ENCODE peak calls at places on chromosomes 1 and 21, in nine cellular contexts. G is GM12865, H is prostate gland, L is heart left ventricle, O is IMR-90, I is HCT116, V is brain microvascular endothelial cell, R is GM06990, M is fibroblast of lung. F is an unnamed sample.

GRCh38 chr1:65264197-65264929 is 45.0 kb upstream of the DNAJC6 start:
- DNase-seq in G (no peak), H (no peak), L (no peak), O (peak), I (no peak), V (peak), R (no peak), M (peak), F (peak)

GRCh38 chr21:14361958-14362357 is 21.0 kb downstream of the HSPA13 start:
- DNase-seq in G (no peak), H (peak), L (no peak), O (no peak), I (no peak), V (peak), R (no peak), M (peak), F (peak)

GRCh38 chr1:1171551-1172340 is 1.9 kb upstream of the TTLL10 start:
- DNase-seq in G (peak), H (no peak), L (peak), O (no peak), I (no peak), V (no peak), R (peak), M (no peak), F (no peak)

GRCh38 chr1:181676269-181676668 is 193.0 kb downstream of the CACNA1E start:
- DNase-seq in G (peak), H (no peak), L (no peak), O (peak), I (peak), V (peak), R (no peak), M (peak), F (peak)

GRCh38 chr1:182629674-182630073 is 25.5 kb upstream of the RGS16 start:
- DNase-seq in G (peak), H (no peak), L (no peak), O (no peak), I (no peak), V (no peak), R (no peak), M (no peak), F (no peak)

GRCh38 chr1:41806472-41807155 is 112.1 kb downstream of the HIVEP3 start:
- DNase-seq in G (peak), H (no peak), L (no peak), O (no peak), I (no peak), V (no peak), R (peak), M (no peak), F (no peak)

GRCh38 chr21:14684071-14684470 is 138.0 kb upstream of the SAMSN1 start:
- DNase-seq in G (peak), H (no peak), L (no peak), O (no peak), I (no peak), V (no peak), R (peak), M (no peak), F (no peak)

GRCh38 chr1:163056832-163057231 is 12.3 kb upstream of the RGS4 start:
- DNase-seq in G (no peak), H (no peak), L (no peak), O (peak), I (no peak), V (no peak), R (no peak), M (peak), F (peak)

GRCh38 chr1:19577001-19577400 is 67.1 kb upstream of the NBL1 start:
- DNase-seq in G (no peak), H (no peak), L (no peak), O (peak), I (no peak), V (no peak), R (no peak), M (peak), F (peak)

GRCh38 chr1:158509471-158510161 is 37.6 kb downstream of the OR10R2 start:
- DNase-seq in G (no peak), H (no peak), L (no peak), O (no peak), I (no peak), V (no peak), R (no peak), M (no peak), F (peak)

GRCh38 chr1:7943295-7943694 is 2.7 kb upstream of the TNFRSF9 start:
- DNase-seq in G (no peak), H (no peak), L (no peak), O (no peak), I (no peak), V (no peak), R (no peak), M (no peak), F (no peak)

GRCh38 chr1:23188434-23188884 is 19.8 kb upstream of the LUZP1 start:
- DNase-seq in G (no peak), H (no peak), L (no peak), O (no peak), I (no peak), V (no peak), R (no peak), M (no peak), F (no peak)

GRCh38 chr1:71721532-71721931 is 560.8 kb downstream of the NEGR1 start:
- DNase-seq in G (no peak), H (no peak), L (no peak), O (no peak), I (no peak), V (no peak), R (no peak), M (no peak), F (no peak)
- TF ChIP-seq CTCF in G (no peak), H (no peak), L (no peak), O (no peak), I (no peak), V (no peak), R (no peak), M (no peak), F (no peak)

GRCh38 chr1:24414884-24415333 is 693 bp upstream of the NIPAL3 start:
- DNase-seq in G (no peak), H (no peak), L (no peak), O (no peak), I (no peak), V (no peak), R (no peak), M (no peak), F (no peak)
- H3K4me3 ChIP-seq in G (no peak), H (peak), L (peak), O (no peak), I (peak), V (peak), R (no peak), M (no peak), F (peak)

DNA sequence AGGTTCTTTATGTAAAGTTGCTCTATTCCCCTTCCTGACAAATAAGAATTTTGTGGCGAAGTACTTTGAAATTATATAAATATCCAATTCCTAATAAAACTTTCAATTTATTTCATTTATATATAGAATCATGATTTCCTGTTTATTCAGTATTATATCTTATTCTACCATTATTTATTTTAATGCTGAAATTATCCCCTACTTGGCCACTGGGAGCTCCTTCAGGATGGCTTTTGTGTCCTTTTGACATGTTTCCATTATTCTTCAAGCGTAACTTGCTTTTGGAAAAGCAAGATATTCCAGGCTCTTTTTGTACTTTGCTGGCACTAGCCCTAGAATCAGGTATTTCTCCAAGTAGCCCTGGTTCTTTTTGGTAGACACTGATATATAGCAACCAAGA is 67.2 kb upstream of the CACYBP start:
- DNase-seq in G (no peak), H (no peak), L (no peak), O (no peak), I (no peak), V (no peak), R (no peak), M (no peak), F (no peak)
- TF ChIP-seq CTCF in G (no peak), H (no peak), L (no peak), O (no peak), I (no peak), V (peak), R (no peak), M (no peak), F (no peak)

DNA sequence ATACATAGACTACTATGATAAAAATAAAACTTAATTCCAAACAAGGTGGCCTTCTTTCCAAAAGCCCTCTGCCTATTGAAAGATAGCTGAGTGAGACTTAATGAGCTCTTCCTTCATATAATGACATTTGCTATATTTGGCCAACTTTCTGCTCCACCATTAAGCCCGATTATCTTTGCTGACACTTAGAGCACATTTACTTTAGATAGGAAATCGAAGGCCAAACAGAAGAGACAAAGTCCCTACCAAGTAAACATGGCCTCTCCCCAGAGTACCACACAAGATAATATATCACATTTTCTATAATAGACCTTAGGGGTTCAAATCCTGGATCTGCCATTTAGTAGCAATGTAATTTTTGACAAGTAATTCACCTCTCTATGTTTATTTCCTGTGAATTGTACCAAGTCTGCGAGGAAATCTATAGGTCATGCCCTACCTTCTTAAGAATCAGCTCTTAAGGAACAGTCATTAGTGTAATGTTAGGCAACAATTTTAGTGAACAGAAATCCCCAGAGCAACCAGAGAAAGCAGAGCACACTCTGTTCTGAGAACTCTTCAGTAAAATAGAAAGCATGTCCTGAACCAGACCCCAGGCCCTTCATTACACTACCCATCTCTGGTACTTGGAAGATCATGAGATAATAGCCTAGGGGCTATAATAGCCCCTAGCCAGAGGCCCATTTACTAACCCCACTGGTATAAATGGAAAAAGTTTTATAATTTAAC is 17.3 kb upstream of the COA6 start:
- DNase-seq in G (no peak), H (no peak), L (no peak), O (no peak), I (no peak), V (no peak), R (no peak), M (no peak), F (no peak)
- H3K4me3 ChIP-seq in G (no peak), H (no peak), L (no peak), O (no peak), I (peak), V (no peak), R (no peak), M (no peak), F (no peak)

DNA sequence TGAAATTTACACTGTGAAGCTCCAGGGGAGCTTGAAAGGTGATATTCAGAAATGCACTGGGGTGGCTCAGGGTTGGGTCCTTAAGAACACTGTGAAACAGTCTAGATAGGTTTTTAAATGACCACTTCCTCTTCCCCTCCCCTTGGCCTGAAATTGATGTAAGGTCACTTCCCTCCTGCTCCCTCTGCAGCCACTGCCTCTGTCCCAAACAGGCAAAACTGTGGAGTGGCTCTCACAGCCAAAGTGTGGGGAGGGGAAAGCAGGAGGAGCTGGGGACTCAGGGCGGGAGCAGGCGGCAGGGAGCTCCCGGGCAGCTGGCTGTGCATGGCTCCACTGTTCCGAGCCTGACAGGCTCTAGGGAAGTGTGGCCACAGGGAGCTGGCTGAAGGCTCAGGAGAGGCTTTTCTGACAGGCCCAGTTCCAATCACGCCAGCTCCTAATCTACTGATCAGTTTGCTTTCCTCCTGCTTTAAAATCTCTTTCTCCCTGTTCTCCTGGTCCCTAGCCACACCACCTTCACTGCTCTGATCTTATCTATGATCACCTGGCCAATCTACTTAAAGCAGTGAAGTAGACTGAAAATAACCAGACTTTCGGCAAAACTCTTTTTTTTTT is 5.1 kb upstream of the CSRP1 start:
- DNase-seq in G (peak), H (peak), L (peak), O (no peak), I (no peak), V (no peak), R (peak), M (no peak), F (peak)
- TF ChIP-seq CTCF in G (no peak), H (no peak), L (no peak), O (no peak), I (no peak), V (no peak), R (no peak), M (no peak), F (no peak)

GRCh38 chr21:17781524-17781923 is 37.6 kb downstream of the C21orf91 start:
- DNase-seq in G (no peak), H (no peak), L (no peak), O (no peak), I (no peak), V (no peak), R (no peak), M (no peak), F (no peak)
- H3K4me3 ChIP-seq in G (no peak), H (no peak), L (no peak), O (no peak), I (no peak), V (no peak), R (no peak), M (no peak), F (no peak)

GRCh38 chr21:34801519-34802132 is 132.8 kb downstream of the CLIC6 start:
- DNase-seq in G (peak), H (no peak), L (no peak), O (no peak), I (no peak), V (no peak), R (no peak), M (peak), F (no peak)
- TF ChIP-seq CTCF in G (peak), H (no peak), L (no peak), O (peak), I (peak), V (peak), R (peak), M (peak), F (peak)

GRCh38 chr1:219928791-219929118 is 398 bp upstream of the SLC30A10 start:
- DNase-seq in G (no peak), H (no peak), L (no peak), O (no peak), I (no peak), V (no peak), R (no peak), M (no peak), F (no peak)
- H3K4me3 ChIP-seq in G (no peak), H (no peak), L (peak), O (no peak), I (no peak), V (peak), R (no peak), M (no peak), F (peak)

GRCh38 chr1:171852273-171852672 is 11.0 kb downstream of the DNM3 start:
- DNase-seq in G (no peak), H (no peak), L (no peak), O (peak), I (no peak), V (peak), R (no peak), M (peak), F (no peak)

GRCh38 chr1:171849245-171849898 is 8.1 kb downstream of the DNM3 start:
- DNase-seq in G (no peak), H (no peak), L (no peak), O (no peak), I (no peak), V (no peak), R (no peak), M (no peak), F (no peak)

GRCh38 chr1:171845998-171846397 is 4.7 kb downstream of the DNM3 start:
- DNase-seq in G (no peak), H (no peak), L (no peak), O (no peak), I (no peak), V (no peak), R (no peak), M (no peak), F (no peak)

GRCh38 chr1:171850951-171851350 is 9.7 kb downstream of the DNM3 start:
- DNase-seq in G (no peak), H (no peak), L (no peak), O (no peak), I (no peak), V (no peak), R (no peak), M (no peak), F (no peak)
- TF ChIP-seq CTCF in G (peak), H (no peak), L (no peak), O (no peak), I (no peak), V (no peak), R (peak), M (no peak), F (no peak)

GRCh38 chr1:15046487-15047165 is 106.9 kb upstream of the TMEM51 start:
- DNase-seq in G (peak), H (peak), L (peak), O (peak), I (peak), V (peak), R (peak), M (peak), F (peak)

GRCh38 chr1:15045123-15045522 is 108.4 kb upstream of the TMEM51 start:
- DNase-seq in G (no peak), H (no peak), L (no peak), O (no peak), I (no peak), V (no peak), R (no peak), M (no peak), F (no peak)

GRCh38 chr1:15048437-15048980 is 105.0 kb upstream of the TMEM51 start:
- DNase-seq in G (no peak), H (no peak), L (no peak), O (no peak), I (no peak), V (no peak), R (no peak), M (no peak), F (no peak)

GRCh38 chr1:15049067-15049466 is 104.5 kb upstream of the TMEM51 start:
- DNase-seq in G (no peak), H (no peak), L (no peak), O (no peak), I (no peak), V (no peak), R (no peak), M (no peak), F (no peak)

DNA sequence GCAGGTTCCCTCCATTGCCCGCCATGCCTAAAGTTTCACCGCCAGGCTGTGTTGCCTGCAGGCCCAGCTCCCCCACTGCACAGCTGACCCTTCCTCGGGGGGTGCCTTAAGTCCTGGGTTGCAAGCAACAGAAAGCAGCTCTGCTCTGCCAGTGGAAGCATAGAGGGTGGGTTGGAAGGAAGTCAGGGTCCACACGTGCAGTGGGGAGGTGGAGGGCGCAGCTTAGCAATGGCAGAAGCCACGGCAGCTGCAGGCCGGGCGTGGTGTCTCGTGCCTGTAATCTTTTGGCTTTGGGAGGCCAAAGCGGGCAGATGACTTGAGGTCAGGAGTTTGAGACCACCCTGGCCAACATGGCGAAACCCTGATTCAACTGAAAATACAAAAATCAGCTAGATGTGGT is 106.3 kb upstream of the TMEM51 start:
- DNase-seq in G (no peak), H (no peak), L (no peak), O (no peak), I (no peak), V (no peak), R (no peak), M (no peak), F (no peak)
- H3K4me3 ChIP-seq in G (no peak), H (no peak), L (no peak), O (no peak), I (no peak), V (no peak), R (no peak), M (no peak), F (no peak)